ENCODE peak calls at places on chromosomes 3 and 15, in four cellular contexts. K is NCI-H1092, G is fibroblast of mammary gland, N is activated gamma-delta T cell treated with Interleukin-2 at 50 U/mL for 16 hours. W is an unnamed sample.

GRCh38 chr15:98906712-98907083 is 100.9 kb downstream of the PGPEP1L start:
- DNase-seq in K (no peak), G (peak; percentile 50), N (no peak), W (no peak)

GRCh38 chr3:184237211-184237610 is 7.8 kb downstream of the VWA5B2 start:
- DNase-seq in K (no peak), G (no peak), N (no peak), W (no peak)

GRCh38 chr15:33506781-33507180 is 196.0 kb downstream of the RYR3 start:
- DNase-seq in K (no peak), G (peak; percentile 2), N (no peak), W (no peak)

GRCh38 chr15:67730135-67730534 is 95.2 kb upstream of the SKOR1 start:
- DNase-seq in K (no peak), G (no peak), N (no peak), W (no peak)

GRCh38 chr3:16550305-16550675 is 36.8 kb upstream of the RFTN1 start:
- DNase-seq in K (no peak), G (no peak), N (no peak), W (no peak)

GRCh38 chr3:126412841-126413692 is 18.4 kb downstream of the CFAP100 start:
- DNase-seq in K (no peak), G (no peak), N (no peak), W (no peak)

GRCh38 chr3:128337305-128337704 is 129.4 kb downstream of the DNAJB8 start:
- DNase-seq in K (no peak), G (no peak), N (no peak), W (no peak)

GRCh38 chr3:8851703-8852102 is 82.3 kb upstream of the OXTR start:
- DNase-seq in K (no peak), G (peak; percentile 76), N (no peak), W (no peak)

GRCh38 chr3:141370065-141370533 is 1.8 kb downstream of the ZBTB38 start:
- DNase-seq in K (no peak), G (peak; percentile 92), N (peak; percentile 47), W (peak; percentile 67)

GRCh38 chr15:42721016-42721415 is 15.9 kb downstream of the CDAN1 start:
- DNase-seq in K (no peak), G (no peak), N (no peak), W (no peak)

GRCh38 chr3:111972891-111973290 is 5.9 kb upstream of the ABHD10 start:
- DNase-seq in K (no peak), G (no peak), N (no peak), W (no peak)

GRCh38 chr15:43204016-43204901 is 16.6 kb downstream of the EPB42 start:
- DNase-seq in K (no peak), G (peak; percentile 78), N (peak; percentile 39), W (peak; percentile 15)

GRCh38 chr3:120780977-120781376 is 38.4 kb downstream of the GTF2E1 start:
- DNase-seq in K (no peak), G (peak; percentile 95), N (no peak), W (no peak)

GRCh38 chr3:170142373-170142772 is 39.2 kb downstream of the PHC3 start:
- DNase-seq in K (no peak), G (no peak), N (no peak), W (no peak)

GRCh38 chr15:45157974-45158373 is 28.2 kb downstream of the DUOX1 start:
- DNase-seq in K (no peak), G (peak; percentile 85), N (no peak), W (no peak)

GRCh38 chr3:160128086-160128485 is 97.1 kb upstream of the C3orf80 start:
- DNase-seq in K (no peak), G (no peak), N (no peak), W (no peak)